ENCODE peak calls at places on chromosomes 13 and 19, in four cellular contexts. W, S, B and J are unnamed samples.
A peak's percentile ranks its signal among the peaks of the same experiment; 100 is the strongest.

GRCh38 chr13:67416047-67416925 is 186.2 kb upstream of the PCDH9 start:
- DNase-seq in W (peak; percentile 64), S (peak; percentile 28), B (peak; percentile 81), J (no peak)

GRCh38 chr13:104389722-104390121 is 1323.5 kb upstream of the SLC10A2 start:
- DNase-seq in W (peak; percentile 67), S (no peak), B (peak; percentile 67), J (no peak)

GRCh38 chr13:51674276-51674675 is 90.0 kb downstream of the WDFY2 start:
- DNase-seq in W (no peak), S (no peak), B (no peak), J (no peak)

GRCh38 chr13:59364508-59365187 is 799.1 kb downstream of the DIAPH3 start:
- DNase-seq in W (peak; percentile 36), S (no peak), B (no peak), J (no peak)

GRCh38 chr19:13538854-13539253 is 32.6 kb upstream of the CACNA1A start:
- DNase-seq in W (no peak), S (no peak), B (no peak), J (no peak)

GRCh38 chr19:55352040-55352439 is 2.5 kb downstream of the COX6B2 start:
- DNase-seq in W (no peak), S (no peak), B (no peak), J (no peak)

GRCh38 chr13:72384879-72385278 is 342.6 kb downstream of the MZT1 start:
- DNase-seq in W (peak; percentile 64), S (no peak), B (peak; percentile 57), J (no peak)

GRCh38 chr19:43814663-43815352 is 12.3 kb upstream of the ZNF283 start:
- DNase-seq in W (no peak), S (no peak), B (no peak), J (no peak)

GRCh38 chr19:12794936-12795335 is 3.6 kb downstream of the JUNB start:
- DNase-seq in W (peak; percentile 25), S (no peak), B (peak; percentile 26), J (no peak)

GRCh38 chr13:111283457-111283856 is 37.0 kb upstream of the TEX29 start:
- DNase-seq in W (no peak), S (no peak), B (no peak), J (no peak)

DNA sequence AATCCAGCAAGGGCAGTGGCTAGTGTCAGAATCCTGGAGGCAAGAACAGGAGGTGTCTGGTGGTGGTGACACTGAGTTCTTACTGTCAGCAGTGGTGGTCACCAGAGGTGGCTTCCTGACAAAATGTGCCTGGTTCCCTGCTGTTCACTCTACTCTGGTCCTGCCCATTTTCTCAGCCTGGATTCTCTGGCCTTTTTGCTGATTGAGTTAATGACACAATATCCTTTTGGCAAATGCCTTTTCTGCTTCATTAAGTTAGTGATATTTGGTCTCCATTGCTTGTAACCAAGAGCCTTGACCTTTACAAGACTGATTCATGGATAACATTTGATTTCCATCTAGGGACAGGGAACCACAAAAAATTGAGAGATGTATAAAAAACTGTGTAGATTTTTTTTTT is 51.1 kb downstream of the RFC3 start:
- DNase-seq in W (no peak), S (no peak), B (no peak), J (no peak)
- H3K4me3 ChIP-seq in W (no peak overlapping the region), S (no peak overlapping the region), B (no peak overlapping the region), J (no peak overlapping the region)

GRCh38 chr19:10768936-10769335 is 51.1 kb downstream of the DNM2 start:
- DNase-seq in W (no peak), S (no peak), B (no peak), J (no peak)
- H3K4me3 ChIP-seq in W (no peak overlapping the region), S (peak overlapping the region; percentile 4), B (no peak overlapping the region), J (no peak overlapping the region)

GRCh38 chr13:27745301-27745700 is 47.0 kb upstream of the GSX1 start:
- DNase-seq in W (no peak), S (no peak), B (no peak), J (no peak)
- H3K4me3 ChIP-seq in W (no peak overlapping the region), S (no peak overlapping the region), B (no peak overlapping the region), J (no peak overlapping the region)

GRCh38 chr13:74287672-74288169 is 153.5 kb upstream of the KLF12 start:
- DNase-seq in W (peak; percentile 81), S (peak; percentile 77), B (peak; percentile 61), J (peak; percentile 60)

GRCh38 chr13:74289861-74290260 is 155.7 kb upstream of the KLF12 start:
- DNase-seq in W (no peak), S (no peak), B (no peak), J (no peak)

GRCh38 chr13:74290324-74290773 is 156.1 kb upstream of the KLF12 start:
- DNase-seq in W (peak; percentile 96), S (no peak), B (peak; percentile 87), J (no peak)

GRCh38 chr13:74288361-74288911 is 154.2 kb upstream of the KLF12 start:
- DNase-seq in W (no peak), S (no peak), B (peak; percentile 12), J (no peak)

GRCh38 chr13:74289130-74289529 is 154.9 kb upstream of the KLF12 start:
- DNase-seq in W (no peak), S (no peak), B (no peak), J (no peak)
- H3K4me3 ChIP-seq in W (no peak overlapping the region), S (no peak overlapping the region), B (no peak overlapping the region), J (no peak overlapping the region)

GRCh38 chr13:48561461-48562224 is 28.8 kb upstream of the RCBTB2 start:
- DNase-seq in W (no peak), S (no peak), B (no peak), J (no peak)
- H3K4me3 ChIP-seq in W (no peak overlapping the region), S (no peak overlapping the region), B (no peak overlapping the region), J (no peak overlapping the region)

GRCh38 chr19:18418725-18419194 is 438 bp upstream of the SSBP4 start:
- DNase-seq in W (no peak), S (peak; percentile 75), B (peak; percentile 45), J (no peak)

GRCh38 chr19:18415177-18415867 is 3.9 kb upstream of the SSBP4 start:
- DNase-seq in W (peak; percentile 97), S (peak; percentile 86), B (peak; percentile 80), J (peak; percentile 69)

GRCh38 chr19:18418034-18418724 is 1.0 kb upstream of the SSBP4 start:
- DNase-seq in W (no peak), S (peak; percentile 75), B (no peak), J (no peak)

GRCh38 chr19:18417250-18418033 is 1.8 kb upstream of the SSBP4 start:
- DNase-seq in W (peak; percentile 96), S (peak; percentile 86), B (peak; percentile 78), J (no peak)

DNA sequence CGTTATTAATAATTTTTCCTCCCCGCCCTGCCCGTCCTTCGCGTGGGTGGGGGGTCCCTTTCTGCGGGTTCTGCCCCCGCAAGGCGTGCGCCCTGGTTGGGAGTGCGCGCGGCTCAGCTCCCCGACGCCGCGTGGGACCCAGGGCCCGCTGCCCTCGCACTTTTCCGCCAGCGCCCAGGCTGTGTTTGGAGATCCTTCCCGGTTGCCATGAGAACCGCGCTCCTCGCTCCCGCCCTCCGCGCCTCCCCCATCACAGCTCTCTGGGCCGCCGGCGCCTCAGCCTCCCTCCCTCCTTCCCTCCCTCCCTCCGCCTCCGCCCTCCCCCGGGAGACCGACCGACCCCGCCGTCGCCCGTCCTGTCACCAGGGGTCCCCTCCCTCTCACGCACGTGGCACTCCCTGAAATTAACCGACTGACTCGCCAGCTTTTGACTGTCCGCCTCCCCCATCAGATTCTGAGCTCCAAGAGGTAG is 2.4 kb upstream of the SSBP4 start:
- DNase-seq in W (peak; percentile 96), S (peak; percentile 93), B (peak; percentile 92), J (peak; percentile 92)
- H3K4me3 ChIP-seq in W (peak overlapping the region; percentile 16), S (peak overlapping the region; percentile 53), B (peak overlapping the region; percentile 33), J (peak overlapping the region; percentile 27)

GRCh38 chr13:108495686-108496363 is 133.6 kb upstream of the MYO16 start:
- DNase-seq in W (peak; percentile 1), S (no peak), B (peak; percentile 25), J (no peak)
- H3K4me3 ChIP-seq in W (peak overlapping the region; percentile 45), S (no peak overlapping the region), B (peak overlapping the region; percentile 14), J (peak overlapping the region; percentile 7)

GRCh38 chr19:32104465-32105235 is 240.8 kb upstream of the ZNF507 start:
- DNase-seq in W (peak; percentile 4), S (no peak), B (no peak), J (no peak)

GRCh38 chr19:32097620-32098019 is 247.8 kb upstream of the ZNF507 start:
- DNase-seq in W (no peak), S (no peak), B (no peak), J (no peak)

GRCh38 chr19:32098953-32099352 is 246.5 kb upstream of the ZNF507 start:
- DNase-seq in W (no peak), S (no peak), B (no peak), J (no peak)

DNA sequence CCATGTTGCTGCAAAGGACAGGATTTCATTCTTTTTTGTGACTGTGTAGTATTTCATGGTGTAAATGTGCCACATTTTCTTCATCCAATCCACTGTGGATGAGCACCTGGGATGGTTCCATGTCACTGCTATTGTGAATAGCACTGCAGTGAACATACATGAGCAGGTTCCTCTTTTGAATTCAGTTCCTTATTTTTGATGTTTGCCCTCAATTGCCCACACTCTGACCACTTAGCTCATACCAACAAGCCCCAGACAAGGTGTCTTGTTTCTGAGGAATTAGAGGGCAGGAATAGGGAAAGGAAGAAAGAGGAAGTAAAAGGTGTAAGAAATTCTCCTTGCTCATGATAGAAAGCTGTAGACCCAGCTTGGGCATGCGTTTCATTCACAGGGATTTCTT is 244.2 kb upstream of the ZNF507 start:
- DNase-seq in W (no peak), S (no peak), B (no peak), J (no peak)
- H3K4me3 ChIP-seq in W (no peak overlapping the region), S (no peak overlapping the region), B (no peak overlapping the region), J (no peak overlapping the region)

DNA sequence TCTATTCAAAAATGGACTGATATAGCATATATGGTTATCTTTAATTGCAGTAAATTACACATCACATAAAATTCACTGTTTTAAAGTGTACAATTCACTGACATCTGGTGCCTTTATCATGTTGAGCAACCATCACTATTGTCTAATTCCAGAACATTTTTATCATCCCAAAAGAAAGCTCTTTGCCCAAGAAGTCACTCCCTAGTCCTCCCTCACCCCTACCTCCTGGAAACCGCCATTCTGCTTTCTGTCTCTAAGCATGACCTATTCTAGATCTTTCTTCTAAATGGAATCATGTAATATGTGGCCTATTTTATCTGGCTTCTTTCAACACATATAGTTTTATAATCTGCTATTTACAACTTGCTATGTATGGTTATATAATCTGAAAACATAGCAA is 525.6 kb downstream of the DCT start:
- DNase-seq in W (peak; percentile 58), S (no peak), B (no peak), J (no peak)
- H3K4me3 ChIP-seq in W (no peak overlapping the region), S (no peak overlapping the region), B (no peak overlapping the region), J (no peak overlapping the region)